ENCODE peak calls at places on chromosomes 6 and 20, in seven cellular contexts. One of them, this sample, is unnamed.

GRCh38 chr6:149728499-149729234 is 10.8 kb upstream of the LATS1 start:
- DNase-seq in NCI-H774: no peak
- DNase-seq in Peyer's patch: no peak
- DNase-seq in activated CD4-positive, alpha-beta memory T cell treated with anti-CD3 and anti-CD28 coated beads, Interleukin-2, amount 10 ng/mL, durations not matched to agents 7 days and 5 days: no peak
- DNase-seq in DMS153: no peak
- DNase-seq in activated T-cell treated with anti-CD3 and anti-CD28 coated beads for 4 hours: no peak
- DNase-seq in naive thymus-derived CD8-positive, alpha-beta T cell: no peak
- DNase-seq in this sample: no peak

GRCh38 chr20:50991076-50991475 is 31.8 kb downstream of the KCNG1 start:
- DNase-seq in DMS153: no peak
- DNase-seq in NCI-H774: no peak
- DNase-seq in activated T-cell treated with anti-CD3 and anti-CD28 coated beads for 4 hours: no peak
- DNase-seq in Peyer's patch: no peak
- DNase-seq in naive thymus-derived CD8-positive, alpha-beta T cell: no peak
- DNase-seq in activated CD4-positive, alpha-beta memory T cell treated with anti-CD3 and anti-CD28 coated beads, Interleukin-2, amount 10 ng/mL, durations not matched to agents 7 days and 5 days: no peak
- DNase-seq in this sample: no peak

GRCh38 chr20:16462711-16463110 is 110.5 kb downstream of the KIF16B start:
- DNase-seq in activated CD4-positive, alpha-beta memory T cell treated with anti-CD3 and anti-CD28 coated beads, Interleukin-2, amount 10 ng/mL, durations not matched to agents 7 days and 5 days: no peak
- DNase-seq in activated T-cell treated with anti-CD3 and anti-CD28 coated beads for 4 hours: no peak
- DNase-seq in DMS153: no peak
- DNase-seq in NCI-H774: peak
- DNase-seq in Peyer's patch: no peak
- DNase-seq in naive thymus-derived CD8-positive, alpha-beta T cell: no peak
- DNase-seq in this sample: no peak

GRCh38 chr20:51468636-51469035 is 73.9 kb downstream of the NFATC2 start:
- DNase-seq in Peyer's patch: no peak
- DNase-seq in activated CD4-positive, alpha-beta memory T cell treated with anti-CD3 and anti-CD28 coated beads, Interleukin-2, amount 10 ng/mL, durations not matched to agents 7 days and 5 days: no peak
- DNase-seq in NCI-H774: no peak
- DNase-seq in activated T-cell treated with anti-CD3 and anti-CD28 coated beads for 4 hours: no peak
- DNase-seq in naive thymus-derived CD8-positive, alpha-beta T cell: no peak
- DNase-seq in DMS153: no peak
- DNase-seq in this sample: no peak

GRCh38 chr20:33724439-33725094 is 4.5 kb upstream of the PXMP4 start:
- DNase-seq in NCI-H774: no peak
- DNase-seq in naive thymus-derived CD8-positive, alpha-beta T cell: no peak
- DNase-seq in activated T-cell treated with anti-CD3 and anti-CD28 coated beads for 4 hours: no peak
- DNase-seq in Peyer's patch: no peak
- DNase-seq in DMS153: no peak
- DNase-seq in activated CD4-positive, alpha-beta memory T cell treated with anti-CD3 and anti-CD28 coated beads, Interleukin-2, amount 10 ng/mL, durations not matched to agents 7 days and 5 days: no peak
- DNase-seq in this sample: peak

GRCh38 chr20:50304883-50305635 is 114.4 kb downstream of the CEBPB start:
- DNase-seq in naive thymus-derived CD8-positive, alpha-beta T cell: no peak
- DNase-seq in NCI-H774: no peak
- DNase-seq in Peyer's patch: peak
- DNase-seq in activated CD4-positive, alpha-beta memory T cell treated with anti-CD3 and anti-CD28 coated beads, Interleukin-2, amount 10 ng/mL, durations not matched to agents 7 days and 5 days: no peak
- DNase-seq in activated T-cell treated with anti-CD3 and anti-CD28 coated beads for 4 hours: no peak
- DNase-seq in DMS153: no peak
- DNase-seq in this sample: peak

GRCh38 chr6:83707829-83708545 is 914 bp downstream of the SNAP91 start:
- DNase-seq in DMS153: no peak
- DNase-seq in NCI-H774: no peak
- DNase-seq in naive thymus-derived CD8-positive, alpha-beta T cell: no peak
- DNase-seq in activated T-cell treated with anti-CD3 and anti-CD28 coated beads for 4 hours: no peak
- DNase-seq in Peyer's patch: no peak
- DNase-seq in activated CD4-positive, alpha-beta memory T cell treated with anti-CD3 and anti-CD28 coated beads, Interleukin-2, amount 10 ng/mL, durations not matched to agents 7 days and 5 days: no peak
- DNase-seq in this sample: no peak

GRCh38 chr6:19465760-19466159 is 371.4 kb upstream of the ID4 start:
- DNase-seq in DMS153: peak
- DNase-seq in activated T-cell treated with anti-CD3 and anti-CD28 coated beads for 4 hours: no peak
- DNase-seq in Peyer's patch: no peak
- DNase-seq in activated CD4-positive, alpha-beta memory T cell treated with anti-CD3 and anti-CD28 coated beads, Interleukin-2, amount 10 ng/mL, durations not matched to agents 7 days and 5 days: no peak
- DNase-seq in NCI-H774: no peak
- DNase-seq in naive thymus-derived CD8-positive, alpha-beta T cell: no peak
- DNase-seq in this sample: no peak

GRCh38 chr20:46089338-46090094 is at the start of gene NCOA5:
- DNase-seq in Peyer's patch: peak
- DNase-seq in DMS153: peak
- DNase-seq in activated CD4-positive, alpha-beta memory T cell treated with anti-CD3 and anti-CD28 coated beads, Interleukin-2, amount 10 ng/mL, durations not matched to agents 7 days and 5 days: peak
- DNase-seq in naive thymus-derived CD8-positive, alpha-beta T cell: peak
- DNase-seq in activated T-cell treated with anti-CD3 and anti-CD28 coated beads for 4 hours: peak
- DNase-seq in NCI-H774: peak
- DNase-seq in this sample: peak

This sample was measured in left lobe of liver.